ENCODE peak calls at places on chromosomes 5 and 9, in six cellular contexts. B is SK-N-SH, C is neural progenitor cell, V is GM23338, U is MM.1S, G is PC-3. D is an unnamed sample. For H3F3A, the result is how much of the 10 kb centered on the place peaks cover.

GRCh38 chr9:15157371-15157770 is 149.6 kb downstream of the TTC39B start:
- DNase-seq in C (no peak), U (no peak), V (no peak), B (no peak), G (peak), D (peak)

GRCh38 chr9:32524558-32525461 is 1.2 kb downstream of the RIGI start:
- DNase-seq in U (no peak), B (no peak), G (peak), V (peak), C (peak), D (peak)

GRCh38 chr5:72234265-72234700 is 85.8 kb downstream of the MRPS27 start:
- DNase-seq in U (no peak), C (no peak), V (peak), G (peak), B (no peak), D (peak)

GRCh38 chr9:126158591-126159519 is 167.8 kb upstream of the MVB12B start:
- DNase-seq in U (no peak), G (no peak), V (no peak), C (no peak), B (no peak), D (no peak)

GRCh38 chr9:126885089-126885753 is 24.8 kb downstream of the ZBTB34 start:
- DNase-seq in B (no peak), C (no peak), G (no peak), V (peak), U (no peak), D (peak)

GRCh38 chr5:113950186-113950585 is 411.7 kb upstream of the KCNN2 start:
- DNase-seq in B (no peak), V (no peak), U (no peak), C (no peak), G (no peak), D (no peak)

GRCh38 chr9:34876096-34876495 is 82.0 kb upstream of the PHF24 start:
- DNase-seq in V (no peak), B (no peak), G (no peak), U (no peak), C (no peak), D (no peak)

GRCh38 chr5:132674671-132675506 is 1.1 kb downstream of the IL4 start:
- DNase-seq in G (peak), V (no peak), B (no peak), U (no peak), C (no peak), D (peak)

GRCh38 chr5:141680751-141681201 is 1.3 kb downstream of the ARAP3 start:
- DNase-seq in B (peak), U (no peak), C (peak), V (peak), G (peak), D (no peak)

GRCh38 chr5:179309751-179310320 is 35.4 kb downstream of the ADAMTS2 start:
- DNase-seq in G (no peak), V (no peak), C (no peak), B (no peak), U (no peak), D (no peak)

GRCh38 chr5:99639905-99640304 is 711.1 kb upstream of the CHD1 start:
- DNase-seq in C (no peak), G (no peak), V (no peak), U (no peak), B (no peak), D (no peak)

GRCh38 chr9:121154782-121155181 is 46.9 kb downstream of the RAB14 start:
- DNase-seq in V (no peak), G (peak), B (no peak), U (peak), C (no peak), D (no peak)

GRCh38 chr5:180799902-180800801 is 2.5 kb downstream of the MGAT1 start:
- DNase-seq in G (peak), B (no peak), U (no peak), C (no peak), V (no peak), D (peak)

GRCh38 chr5:176875783-176876505 is 23.2 kb downstream of the HK3 start:
- DNase-seq in B (no peak), C (no peak), G (no peak), U (no peak), V (no peak), D (no peak)

GRCh38 chr5:148882332-148882731 is 55.9 kb downstream of the ADRB2 start:
- DNase-seq in B (no peak), G (no peak), V (no peak), U (no peak), C (no peak), D (no peak)

GRCh38 chr9:126366366-126367011 is 39.9 kb downstream of the MVB12B start:
- DNase-seq in U (no peak), C (no peak), V (no peak), G (no peak), B (no peak), D (peak)

GRCh38 chr9:29969408-29969807 is 2396.1 kb upstream of the C9orf72 start:
- DNase-seq in C (no peak), B (no peak), V (no peak), U (no peak), G (no peak), D (no peak)

GRCh38 chr9:76379494-76379893 is 14.7 kb downstream of the RFK start:
- DNase-seq in B (no peak), G (peak), U (no peak), V (no peak), C (no peak), D (no peak)

GRCh38 chr5:98101131-98101530 is 672.3 kb upstream of the RGMB start:
- DNase-seq in G (no peak), C (no peak), U (no peak), V (no peak), B (no peak), D (no peak)

GRCh38 chr5:139138790-139139189 is 59.4 kb downstream of the SIL1 start:
- DNase-seq in U (no peak), G (peak), B (no peak), C (peak), V (peak), D (peak)

DNA sequence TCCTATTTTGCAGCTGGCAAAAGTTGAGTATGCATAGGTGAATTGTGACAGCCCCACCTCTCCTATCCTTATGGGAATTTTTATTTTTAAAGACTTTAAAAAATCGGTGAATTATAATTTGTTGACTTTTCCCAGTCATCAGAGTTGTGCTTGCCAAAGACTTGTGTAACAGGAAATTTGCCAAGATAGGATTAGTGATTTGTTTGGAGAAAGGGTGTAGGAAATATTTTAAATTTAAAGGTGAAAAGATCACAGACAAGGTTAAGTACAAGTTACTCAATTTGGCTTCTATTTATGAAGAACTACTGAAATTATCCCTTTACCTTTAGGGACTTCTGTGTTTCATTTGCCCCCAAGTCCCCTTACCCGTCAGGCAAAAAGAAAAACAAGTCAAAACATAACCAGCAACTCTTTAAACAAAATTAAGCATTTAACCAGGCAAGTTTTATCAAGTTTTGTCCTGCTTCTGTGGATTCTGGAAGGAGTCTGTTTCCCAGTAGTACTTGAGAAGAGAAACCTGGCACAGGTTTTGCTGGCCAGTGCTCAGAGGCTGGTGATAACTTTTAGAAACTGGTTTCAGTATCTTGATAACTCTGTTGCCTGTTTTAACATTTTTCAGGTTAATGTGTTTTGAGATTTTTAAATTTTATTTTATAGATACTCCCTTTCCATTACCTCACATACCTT is 285.4 kb downstream of the MAST4 start:
- DNase-seq in U (no peak), B (no peak), V (no peak), C (no peak), G (peak), D (peak)
- TF ChIP-seq EZH2phosphoT487 in U (no peak), B (no peak), V (no peak), C (no peak), G (no peak), D (no peak)

GRCh38 chr5:150638488-150639316 is 1.8 kb upstream of the SYNPO start:
- DNase-seq in B (no peak), C (no peak), G (no peak), U (no peak), V (no peak), D (no peak)

GRCh38 chr5:150639317-150639738 is 1.1 kb upstream of the SYNPO start:
- DNase-seq in G (no peak), V (no peak), U (no peak), B (no peak), C (no peak), D (no peak)

GRCh38 chr5:150640311-150641005 is at the start of gene SYNPO:
- DNase-seq in G (peak), B (peak), V (no peak), U (no peak), C (no peak), D (peak)

GRCh38 chr5:150641006-150641570 is 628 bp downstream of the SYNPO start:
- DNase-seq in U (no peak), G (peak), B (no peak), V (no peak), C (peak), D (peak)

DNA sequence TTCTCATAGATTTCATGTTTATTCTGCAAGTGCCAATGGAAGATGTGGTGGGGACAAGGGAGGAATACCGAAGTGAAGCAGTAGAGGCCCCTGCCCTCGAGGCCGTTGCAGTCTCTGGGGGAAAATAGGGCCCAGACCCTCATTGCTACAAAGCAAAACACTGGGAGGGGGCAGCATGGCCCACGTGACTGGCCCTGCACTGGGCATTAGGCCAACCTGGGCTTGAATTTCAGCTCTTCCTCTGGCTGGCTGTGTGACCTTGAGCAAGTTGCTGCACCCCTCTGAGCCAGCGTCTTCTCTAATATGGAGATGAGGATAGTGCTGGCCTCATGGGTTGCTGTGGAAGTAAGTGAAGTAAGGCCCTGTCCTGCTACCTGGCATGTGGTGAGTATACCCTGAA is 709 bp upstream of the SYNPO start:
- DNase-seq in B (no peak), U (no peak), V (no peak), G (no peak), C (no peak), D (no peak)
- H3F3A ChIP-seq in B (half or more), U (under half), V (under half), G (under half), C (under half), D (half or more)

DNA sequence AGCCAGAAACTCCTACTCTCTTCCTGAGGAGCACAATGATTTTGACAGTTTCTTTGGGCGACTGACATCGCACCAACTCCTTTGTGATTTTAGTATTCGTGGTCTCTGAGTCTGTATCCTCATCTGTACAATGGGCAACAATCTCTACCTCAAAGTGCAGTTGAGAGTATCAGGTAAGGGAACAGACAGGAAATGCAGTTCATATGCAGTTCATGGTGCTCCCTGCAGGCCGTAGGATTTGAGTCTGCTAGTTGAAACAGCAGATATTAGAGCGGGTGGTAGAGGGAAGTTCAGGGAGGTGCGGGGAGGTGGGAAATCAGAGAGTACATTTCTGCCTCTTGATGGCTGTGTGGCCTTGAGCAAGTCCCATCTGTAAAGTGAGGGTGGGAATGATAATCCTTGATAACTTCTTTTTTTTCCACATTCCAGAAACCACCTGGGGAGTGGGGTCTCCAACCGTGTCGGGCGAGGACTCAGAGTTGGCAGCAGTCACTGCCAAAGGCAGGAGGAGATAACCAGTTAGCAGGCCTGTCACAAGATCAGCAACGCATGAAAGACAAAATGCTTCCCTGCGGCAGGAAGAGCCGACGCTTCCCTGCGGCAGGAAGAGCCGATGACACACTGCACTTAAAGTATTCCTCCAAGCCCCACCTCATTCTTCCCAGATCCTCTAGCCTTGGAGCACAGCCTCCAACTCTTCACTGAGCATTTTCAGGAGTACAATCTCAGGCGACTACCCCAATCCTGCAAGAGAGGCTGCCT is 6.0 kb upstream of the NEK6 start:
- DNase-seq in C (no peak), B (no peak), U (no peak), V (no peak), G (peak), D (no peak)
- TF ChIP-seq EZH2phosphoT487 in C (no peak), B (no peak), U (no peak), V (no peak), G (no peak), D (no peak)

DNA sequence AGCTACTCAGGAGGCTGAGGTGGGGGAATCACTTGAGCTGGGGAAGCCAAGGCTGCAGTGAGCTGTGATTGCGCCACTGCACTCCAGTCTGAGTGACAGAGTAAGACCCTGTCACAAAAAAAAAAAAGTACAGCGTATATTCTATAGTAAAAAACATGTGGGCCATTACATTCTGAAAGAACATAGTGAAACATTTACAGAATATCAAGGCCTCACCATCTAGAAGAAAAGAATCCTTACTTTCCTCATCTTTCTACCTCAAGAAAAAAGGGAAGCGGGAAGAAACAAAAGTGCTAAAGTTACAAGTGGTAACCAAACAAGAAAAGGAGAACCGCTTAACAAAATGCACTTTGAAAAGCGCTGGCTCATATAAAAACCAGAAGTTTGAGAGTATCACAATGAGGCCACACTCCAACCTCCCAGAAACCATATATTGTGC is 5.7 kb upstream of the SYK start:
- DNase-seq in C (no peak), B (no peak), G (no peak), U (no peak), V (no peak), D (no peak)
- H3F3A ChIP-seq in C (under half), B (under half), G (under half), U (under half), V (under half), D (under half)

DNA sequence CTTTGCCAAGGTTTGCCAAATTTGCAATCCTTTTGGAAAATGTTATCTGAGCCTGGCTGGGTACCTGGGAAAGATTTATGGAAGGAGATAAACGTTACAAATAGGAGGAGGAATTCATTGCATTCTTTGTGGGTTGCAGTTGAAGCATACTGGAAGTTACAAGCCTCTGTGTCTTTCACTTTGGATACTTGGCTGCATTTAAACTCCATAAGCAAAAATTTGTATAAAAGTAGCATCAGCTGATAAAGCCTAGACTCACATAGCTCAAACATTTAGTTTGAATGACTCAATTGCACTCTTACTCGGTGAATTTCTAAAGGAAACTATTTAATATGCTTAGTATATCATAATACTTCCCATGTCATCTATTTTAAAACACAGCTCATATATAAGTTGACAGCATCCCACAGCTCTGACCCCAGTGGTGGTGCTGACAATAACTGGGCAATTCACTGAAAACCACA is 596.5 kb upstream of the ZNF608 start:
- DNase-seq in B (no peak), G (no peak), V (no peak), C (no peak), U (no peak), D (peak)
- TF ChIP-seq EZH2phosphoT487 in B (no peak), G (no peak), V (no peak), C (no peak), U (no peak), D (peak)